ENCODE peak calls at places on chromosome 22, in four cellular contexts. E, X, A and Y are unnamed samples.
A peak's percentile ranks its signal among the peaks of the same experiment; 100 is the strongest.

GRCh38 chr22:19456541-19456940 is 9.0 kb upstream of the C22orf39 start:
- DNase-seq in E (no peak), X (no peak), A (no peak), Y (no peak)

GRCh38 chr22:11066458-11067285 is 4461.3 kb upstream of the OR11H1 start:
- DNase-seq in E (no peak), X (no peak), A (no peak), Y (no peak)

GRCh38 chr22:32574397-32574796 is 99.8 kb downstream of the FBXO7 start:
- DNase-seq in E (no peak), X (no peak), A (no peak), Y (no peak)

GRCh38 chr22:46942816-46943783 is 180.7 kb downstream of the TBC1D22A start:
- DNase-seq in E (no peak), X (no peak), A (peak; percentile 54), Y (peak; percentile 41)

GRCh38 chr22:46654927-46655595 is 34.9 kb downstream of the GRAMD4 start:
- DNase-seq in E (peak; percentile 55), X (no peak), A (no peak), Y (no peak)

GRCh38 chr22:22704156-22704946 is 59.9 kb downstream of the GGTLC2 start:
- DNase-seq in E (no peak), X (no peak), A (no peak), Y (no peak)

GRCh38 chr22:20887375-20887774 is 28.6 kb downstream of the SNAP29 start:
- DNase-seq in E (peak; percentile 59), X (no peak), A (no peak), Y (no peak)

GRCh38 chr22:44712156-44712555 is 10.2 kb downstream of the PRR5 start:
- DNase-seq in E (no peak), X (no peak), A (peak; percentile 54), Y (no peak)

GRCh38 chr22:43266117-43266516 is 77.1 kb downstream of the SCUBE1 start:
- DNase-seq in E (no peak), X (no peak), A (no peak), Y (no peak)

GRCh38 chr22:35399114-35399677 is 744 bp upstream of the MCM5 start:
- DNase-seq in E (no peak), X (peak; percentile 57), A (no peak), Y (no peak)

GRCh38 chr22:34866501-34867171 is 199.3 kb upstream of the ISX start:
- DNase-seq in E (peak; percentile 27), X (no peak), A (no peak), Y (no peak)

GRCh38 chr22:19166421-19166820 is 12.1 kb downstream of the SLC25A1 start:
- DNase-seq in E (no peak), X (no peak), A (no peak), Y (no peak)